ENCODE peak calls at places on chromosomes 12 and 14, in seven cellular contexts. W is HCT116, S is H1, V is GM12878, C is HepG2, B is K562, T is SK-N-SH. Z is an unnamed sample.

GRCh38 chr14:101808020-101808641 is 46.6 kb downstream of the PPP2R5C start:
- DNase-seq in W (no peak), S (peak), V (no peak), C (peak), B (peak), T (peak), Z (peak)

GRCh38 chr12:75177997-75178396 is 31.6 kb downstream of the KCNC2 start:
- DNase-seq in W (peak), S (no peak), V (no peak), C (peak), B (no peak), T (no peak), Z (no peak)

GRCh38 chr12:69492739-69493138 is 22.6 kb downstream of the FRS2 start:
- DNase-seq in W (no peak), S (no peak), V (no peak), C (no peak), B (no peak), T (no peak), Z (no peak)

GRCh38 chr14:34234258-34234657 is 227.8 kb downstream of the SPTSSA start:
- DNase-seq in W (no peak), S (no peak), V (no peak), C (no peak), B (no peak), T (no peak), Z (no peak)

GRCh38 chr14:38016497-38016896 is 191.2 kb upstream of the SSTR1 start:
- DNase-seq in W (peak), S (no peak), V (no peak), C (peak), B (no peak), T (no peak), Z (peak)

GRCh38 chr14:34937442-34937841 is 45.4 kb upstream of the SRP54 start:
- DNase-seq in W (no peak), S (peak), V (no peak), C (no peak), B (no peak), T (no peak), Z (no peak)

GRCh38 chr14:31486764-31487163 is 1.1 kb downstream of the GPR33 start:
- DNase-seq in W (no peak), S (no peak), V (no peak), C (no peak), B (no peak), T (no peak), Z (no peak)

GRCh38 chr12:46886541-46887041 is 60.8 kb upstream of the SLC38A4 start:
- DNase-seq in W (no peak), S (no peak), V (no peak), C (peak), B (no peak), T (no peak), Z (no peak)

GRCh38 chr12:50734409-50735263 is 29.3 kb upstream of the ATF1 start:
- DNase-seq in W (peak), S (peak), V (no peak), C (peak), B (peak), T (peak), Z (no peak)

GRCh38 chr14:35727764-35728163 is 81.3 kb downstream of the RALGAPA1 start:
- DNase-seq in W (no peak), S (no peak), V (no peak), C (no peak), B (no peak), T (no peak), Z (no peak)

GRCh38 chr12:132615579-132616066 is 3.0 kb upstream of the P2RX2 start:
- DNase-seq in W (no peak), S (no peak), V (no peak), C (no peak), B (no peak), T (no peak), Z (no peak)

GRCh38 chr12:107660861-107661415 is 24.7 kb upstream of the PWP1 start:
- DNase-seq in W (no peak), S (no peak), V (no peak), C (no peak), B (no peak), T (no peak), Z (no peak)

GRCh38 chr12:51900323-51900889 is 6.9 kb upstream of the ACVRL1 start:
- DNase-seq in W (no peak), S (no peak), V (no peak), C (no peak), B (no peak), T (no peak), Z (no peak)

GRCh38 chr14:92397140-92397815 is 74.3 kb downstream of the SLC24A4 start:
- DNase-seq in W (peak), S (no peak), V (no peak), C (no peak), B (no peak), T (no peak), Z (no peak)

GRCh38 chr12:98955284-98955683 is 310.2 kb downstream of the APAF1 start:
- DNase-seq in W (peak), S (peak), V (no peak), C (peak), B (peak), T (peak), Z (peak)

GRCh38 chr12:46465307-46465706 is 92.7 kb upstream of the SLC38A2 start:
- DNase-seq in W (no peak), S (no peak), V (no peak), C (peak), B (no peak), T (no peak), Z (no peak)

GRCh38 chr12:4307593-4308333 is 13.2 kb upstream of the TIGAR start:
- DNase-seq in W (peak), S (peak), V (no peak), C (peak), B (no peak), T (peak), Z (peak)

GRCh38 chr12:71456316-71456715 is 16.7 kb downstream of the LGR5 start:
- DNase-seq in W (no peak), S (no peak), V (no peak), C (no peak), B (no peak), T (no peak), Z (no peak)

GRCh38 chr14:94390372-94391086 is 2.1 kb upstream of the SERPINA1 start:
- DNase-seq in W (no peak), S (no peak), V (no peak), C (no peak), B (no peak), T (no peak), Z (peak)

GRCh38 chr14:83297361-83297760 is 1763.7 kb upstream of the SEL1L start:
- DNase-seq in W (no peak), S (no peak), V (no peak), C (no peak), B (no peak), T (no peak), Z (no peak)

GRCh38 chr12:128942960-128943477 is 89.7 kb downstream of the GLT1D1 start:
- DNase-seq in W (no peak), S (no peak), V (no peak), C (no peak), B (no peak), T (no peak), Z (no peak)

GRCh38 chr12:82461851-82462250 is 103.5 kb downstream of the METTL25 start:
- DNase-seq in W (no peak), S (no peak), V (no peak), C (no peak), B (no peak), T (no peak), Z (no peak)

GRCh38 chr12:30862486-30862885 is 64.1 kb upstream of the TSPAN11 start:
- DNase-seq in W (no peak), S (no peak), V (no peak), C (no peak), B (no peak), T (peak), Z (no peak)

GRCh38 chr12:15268927-15269552 is 47.8 kb upstream of the RERG start:
- DNase-seq in W (peak), S (no peak), V (no peak), C (peak), B (peak), T (peak), Z (peak)

GRCh38 chr14:55514819-55515470 is 65.1 kb upstream of the KTN1 start:
- DNase-seq in W (peak), S (no peak), V (no peak), C (no peak), B (no peak), T (no peak), Z (no peak)

GRCh38 chr12:56476972-56477432 is 8.6 kb downstream of the SPRYD4 start:
- DNase-seq in W (no peak), S (no peak), V (no peak), C (peak), B (no peak), T (no peak), Z (no peak)

GRCh38 chr12:49705479-49706267 is 1.5 kb downstream of the FMNL3 start:
- DNase-seq in W (no peak), S (no peak), V (no peak), C (peak), B (no peak), T (peak), Z (no peak)

GRCh38 chr14:90999299-90999698 is 61.1 kb downstream of the RPS6KA5 start:
- DNase-seq in W (no peak), S (no peak), V (no peak), C (no peak), B (no peak), T (no peak), Z (no peak)

GRCh38 chr14:103056322-103057027 is 874 bp downstream of the CDC42BPB start:
- DNase-seq in W (no peak), S (peak), V (no peak), C (no peak), B (peak), T (peak), Z (peak)
- TF ChIP-seq JUND in W (no peak), S (no peak), V (no peak), C (no peak), B (no peak), T (no peak), Z (no peak)

DNA sequence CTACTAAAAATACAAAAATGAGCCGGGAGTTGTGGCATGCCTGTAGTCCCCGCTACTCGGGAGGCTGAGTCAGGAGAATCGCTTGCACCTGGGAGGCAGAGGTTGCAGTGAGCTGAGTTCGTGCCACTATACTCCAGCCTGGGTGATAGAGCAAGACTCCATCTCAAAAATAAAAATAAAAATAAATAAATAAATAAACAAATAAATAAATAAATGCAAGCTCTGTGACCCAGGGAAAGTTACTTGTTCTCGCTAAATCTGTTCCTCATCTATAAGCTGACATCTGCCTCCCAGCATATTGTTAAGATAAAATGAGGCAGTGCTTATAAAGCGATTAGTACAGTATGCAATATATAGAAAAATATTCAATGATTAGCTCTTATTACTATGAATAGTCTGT is 56.4 kb upstream of the STK38L start:
- DNase-seq in W (no peak), S (no peak), V (no peak), C (no peak), B (no peak), T (no peak), Z (no peak)
- TF ChIP-seq JUND in W (no peak), S (no peak), V (no peak), C (no peak), B (no peak), T (no peak), Z (no peak)

DNA sequence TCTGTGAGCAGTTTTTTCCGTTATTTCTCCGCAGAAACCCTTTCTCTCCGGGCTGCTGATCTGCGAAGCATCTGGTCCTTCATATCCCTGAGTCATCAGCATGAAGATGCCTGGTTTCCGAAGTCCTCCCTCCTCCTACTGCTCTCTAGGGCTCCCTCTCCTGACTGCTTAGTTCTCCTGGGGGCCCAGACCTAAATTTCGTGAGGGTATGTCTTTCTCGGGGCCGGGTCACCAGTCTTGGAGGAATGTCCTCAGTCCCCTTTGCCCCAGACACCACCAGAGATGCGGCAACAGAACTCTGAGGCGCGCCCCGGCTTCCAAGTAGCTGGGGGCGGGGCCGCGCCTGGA is 622 bp upstream of the BICDL1 start:
- DNase-seq in W (no peak), S (no peak), V (no peak), C (no peak), B (no peak), T (peak), Z (peak)
- TF ChIP-seq JUND in W (no peak), S (no peak), V (no peak), C (no peak), B (no peak), T (no peak), Z (no peak)

DNA sequence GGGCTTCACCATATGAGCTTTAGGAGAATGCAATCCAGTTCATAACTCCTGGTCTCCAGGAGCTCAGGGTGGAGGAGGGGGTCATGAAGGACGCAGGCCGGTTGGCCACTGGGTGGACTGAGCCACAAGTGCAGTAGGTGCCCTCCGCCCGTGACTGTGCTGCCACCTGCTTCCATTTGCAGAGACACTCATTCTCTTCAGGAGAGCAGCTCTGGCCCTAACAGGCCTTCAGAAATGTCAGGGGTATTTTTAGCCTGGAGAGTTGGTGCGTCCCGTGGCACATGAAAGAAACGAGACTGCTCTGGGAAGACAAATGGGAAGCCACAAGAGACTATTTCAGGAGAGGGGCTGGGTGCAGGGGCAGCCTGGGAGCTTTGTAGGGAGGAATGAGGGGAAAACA is 74.6 kb upstream of the MYL2 start:
- DNase-seq in W (no peak), S (no peak), V (no peak), C (no peak), B (no peak), T (no peak), Z (no peak)
- TF ChIP-seq JUND in W (no peak), S (no peak), V (no peak), C (no peak), B (no peak), T (no peak), Z (no peak)

DNA sequence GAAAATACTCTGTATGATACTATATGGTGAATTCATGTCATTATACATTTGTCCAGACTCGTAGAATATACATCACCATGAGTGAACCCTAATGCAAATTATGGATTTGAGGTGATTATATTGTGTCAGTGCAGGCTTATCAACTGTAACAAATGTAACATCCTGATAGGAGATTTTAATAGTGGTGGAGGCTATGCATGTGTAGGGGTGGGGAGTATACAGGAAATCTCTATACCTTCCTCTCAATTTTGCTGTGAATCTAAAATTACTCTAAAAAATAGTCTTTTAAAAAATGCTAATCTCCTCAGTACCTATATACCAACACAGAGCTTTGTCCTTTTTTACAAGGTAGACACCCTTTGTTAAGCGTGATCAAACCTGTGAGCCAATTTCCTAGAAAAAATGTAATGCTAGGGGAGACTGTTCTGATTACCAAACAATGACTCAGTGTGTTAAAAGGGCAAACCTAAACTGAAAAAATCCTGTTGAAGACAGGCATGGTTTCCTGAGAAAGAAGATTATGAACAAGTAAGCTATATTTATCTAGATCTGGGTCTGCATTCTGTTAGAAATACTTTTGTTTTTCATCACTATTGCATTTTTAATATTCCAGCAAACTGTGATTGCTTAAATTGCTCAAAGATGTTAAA is 170.9 kb downstream of the DUSP6 start:
- DNase-seq in W (no peak), S (no peak), V (no peak), C (no peak), B (no peak), T (no peak), Z (no peak)
- TF ChIP-seq JUND in W (no peak), S (no peak), V (no peak), C (no peak), B (no peak), T (no peak), Z (no peak)

GRCh38 chr12:125744201-125744600 is 679.0 kb downstream of the AACS start:
- DNase-seq in W (no peak), S (no peak), V (no peak), C (no peak), B (no peak), T (no peak), Z (no peak)
- TF ChIP-seq JUND in W (no peak), S (no peak), V (no peak), C (no peak), B (no peak), T (no peak), Z (no peak)